ENCODE peak calls at places on chromosomes 4 and X, in five cellular contexts. One of them, this sample, is unnamed.

GRCh38 chr4:116358633-116359222 is 726.6 kb downstream of the TRAM1L1 start:
- DNase-seq in brain microvascular endothelial cell: peak
- DNase-seq in fibroblast of mammary gland: peak
- DNase-seq in colonic mucosa: peak
- DNase-seq in cardiac muscle cell: peak
- DNase-seq in this sample: peak

GRCh38 chr4:183101956-183102480 is 3.0 kb downstream of the WWC2 start:
- DNase-seq in cardiac muscle cell: no peak
- DNase-seq in colonic mucosa: no peak
- DNase-seq in fibroblast of mammary gland: peak
- DNase-seq in brain microvascular endothelial cell: no peak
- DNase-seq in this sample: no peak

GRCh38 chr4:5024673-5025072 is 5.4 kb upstream of the CYTL1 start:
- DNase-seq in colonic mucosa: peak
- DNase-seq in brain microvascular endothelial cell: no peak
- DNase-seq in fibroblast of mammary gland: peak
- DNase-seq in cardiac muscle cell: no peak
- DNase-seq in this sample: no peak

GRCh38 chrX:34917146-34917545 is 25.4 kb upstream of the FAM47B start:
- DNase-seq in colonic mucosa: no peak
- DNase-seq in fibroblast of mammary gland: peak
- DNase-seq in cardiac muscle cell: no peak
- DNase-seq in brain microvascular endothelial cell: no peak
- DNase-seq in this sample: no peak

GRCh38 chrX:2676794-2677675 is 14.1 kb upstream of the CD99 start:
- DNase-seq in colonic mucosa: no peak
- DNase-seq in brain microvascular endothelial cell: no peak
- DNase-seq in cardiac muscle cell: no peak
- DNase-seq in fibroblast of mammary gland: peak
- DNase-seq in this sample: no peak

GRCh38 chr4:189202182-189202868 is 738.3 kb upstream of the FRG1 start:
- DNase-seq in cardiac muscle cell: peak
- DNase-seq in colonic mucosa: peak
- DNase-seq in brain microvascular endothelial cell: peak
- DNase-seq in fibroblast of mammary gland: peak
- DNase-seq in this sample: peak

GRCh38 chrX:82666355-82666754 is 841.7 kb upstream of the POU3F4 start:
- DNase-seq in cardiac muscle cell: no peak
- DNase-seq in brain microvascular endothelial cell: no peak
- DNase-seq in fibroblast of mammary gland: peak
- DNase-seq in colonic mucosa: no peak
- DNase-seq in this sample: no peak

GRCh38 chr4:2077537-2078460 is 18.7 kb downstream of the NAT8L start:
- DNase-seq in cardiac muscle cell: no peak
- DNase-seq in fibroblast of mammary gland: no peak
- DNase-seq in brain microvascular endothelial cell: no peak
- DNase-seq in colonic mucosa: no peak
- DNase-seq in this sample: no peak

GRCh38 chr4:10080874-10081606 is 35.6 kb downstream of the WDR1 start:
- DNase-seq in cardiac muscle cell: no peak
- DNase-seq in brain microvascular endothelial cell: no peak
- DNase-seq in colonic mucosa: no peak
- DNase-seq in fibroblast of mammary gland: no peak
- DNase-seq in this sample: no peak

GRCh38 chr4:2898001-2898400 is 54.4 kb downstream of the ADD1 start:
- DNase-seq in colonic mucosa: no peak
- DNase-seq in fibroblast of mammary gland: no peak
- DNase-seq in cardiac muscle cell: no peak
- DNase-seq in brain microvascular endothelial cell: no peak
- DNase-seq in this sample: no peak

GRCh38 chr4:13481569-13481968 is 2.6 kb downstream of the RAB28 start:
- DNase-seq in colonic mucosa: no peak
- DNase-seq in cardiac muscle cell: no peak
- DNase-seq in fibroblast of mammary gland: peak
- DNase-seq in brain microvascular endothelial cell: no peak
- DNase-seq in this sample: no peak

GRCh38 chrX:54178100-54178940 is 4.7 kb downstream of the FAM120C start:
- DNase-seq in fibroblast of mammary gland: peak
- DNase-seq in brain microvascular endothelial cell: peak
- DNase-seq in colonic mucosa: no peak
- DNase-seq in cardiac muscle cell: no peak
- DNase-seq in this sample: no peak

GRCh38 chr4:101835121-101835904 is 44.8 kb downstream of the BANK1 start:
- DNase-seq in cardiac muscle cell: peak
- DNase-seq in fibroblast of mammary gland: peak
- DNase-seq in colonic mucosa: no peak
- DNase-seq in brain microvascular endothelial cell: peak
- DNase-seq in this sample: peak

GRCh38 chr4:185343726-185344581 is 51.8 kb downstream of the LRP2BP start:
- DNase-seq in brain microvascular endothelial cell: peak
- DNase-seq in fibroblast of mammary gland: peak
- DNase-seq in cardiac muscle cell: no peak
- DNase-seq in colonic mucosa: no peak
- DNase-seq in this sample: no peak

GRCh38 chrX:51837926-51838325 is 55.5 kb upstream of the MAGED1 start:
- DNase-seq in fibroblast of mammary gland: peak
- DNase-seq in colonic mucosa: peak
- DNase-seq in brain microvascular endothelial cell: peak
- DNase-seq in cardiac muscle cell: no peak
- DNase-seq in this sample: peak

GRCh38 chr4:26229974-26230373 is 90.8 kb upstream of the RBPJ start:
- DNase-seq in fibroblast of mammary gland: no peak
- DNase-seq in colonic mucosa: no peak
- DNase-seq in brain microvascular endothelial cell: no peak
- DNase-seq in cardiac muscle cell: no peak
- DNase-seq in this sample: no peak

GRCh38 chr4:121736735-121737351 is 28.1 kb downstream of the SMIM43 start:
- DNase-seq in colonic mucosa: peak
- DNase-seq in fibroblast of mammary gland: peak
- DNase-seq in cardiac muscle cell: peak
- DNase-seq in brain microvascular endothelial cell: peak
- DNase-seq in this sample: peak

GRCh38 chr4:34181311-34181808 is 2063.0 kb downstream of the ARAP2 start:
- DNase-seq in cardiac muscle cell: no peak
- DNase-seq in colonic mucosa: no peak
- DNase-seq in fibroblast of mammary gland: peak
- DNase-seq in brain microvascular endothelial cell: peak
- DNase-seq in this sample: no peak

GRCh38 chr4:19580090-19580489 is 671.6 kb upstream of the SLIT2 start:
- DNase-seq in colonic mucosa: no peak
- DNase-seq in brain microvascular endothelial cell: no peak
- DNase-seq in fibroblast of mammary gland: peak
- DNase-seq in cardiac muscle cell: no peak
- DNase-seq in this sample: no peak

GRCh38 chrX:153909024-153909979 is 4.8 kb downstream of the AVPR2 start:
- DNase-seq in brain microvascular endothelial cell: no peak
- DNase-seq in fibroblast of mammary gland: no peak
- DNase-seq in cardiac muscle cell: peak
- DNase-seq in colonic mucosa: no peak
- DNase-seq in this sample: no peak

GRCh38 chrX:120305531-120306145 is 5.6 kb downstream of the TMEM255A start:
- DNase-seq in brain microvascular endothelial cell: peak
- DNase-seq in colonic mucosa: no peak
- DNase-seq in cardiac muscle cell: no peak
- DNase-seq in fibroblast of mammary gland: peak
- DNase-seq in this sample: no peak

GRCh38 chrX:57103489-57103888 is 17.9 kb downstream of the SPIN2B start:
- DNase-seq in brain microvascular endothelial cell: no peak
- DNase-seq in colonic mucosa: no peak
- DNase-seq in cardiac muscle cell: no peak
- DNase-seq in fibroblast of mammary gland: no peak
- DNase-seq in this sample: no peak

GRCh38 chr4:157792716-157793115 is 380.1 kb downstream of the GASK1B start:
- DNase-seq in cardiac muscle cell: no peak
- DNase-seq in fibroblast of mammary gland: peak
- DNase-seq in colonic mucosa: no peak
- DNase-seq in brain microvascular endothelial cell: peak
- DNase-seq in this sample: no peak

GRCh38 chr4:53196872-53197759 is 168.7 kb downstream of the SCFD2 start:
- DNase-seq in brain microvascular endothelial cell: peak
- DNase-seq in fibroblast of mammary gland: peak
- DNase-seq in cardiac muscle cell: peak
- DNase-seq in colonic mucosa: no peak
- DNase-seq in this sample: no peak

GRCh38 chrX:27336466-27337091 is 126.6 kb downstream of the PPP4R3C start:
- DNase-seq in cardiac muscle cell: peak
- DNase-seq in brain microvascular endothelial cell: peak
- DNase-seq in fibroblast of mammary gland: peak
- DNase-seq in colonic mucosa: peak
- DNase-seq in this sample: peak

GRCh38 chr4:110059556-110060191 is 138.7 kb downstream of the ELOVL6 start:
- DNase-seq in cardiac muscle cell: no peak
- DNase-seq in colonic mucosa: peak
- DNase-seq in fibroblast of mammary gland: peak
- DNase-seq in brain microvascular endothelial cell: no peak
- DNase-seq in this sample: no peak

GRCh38 chr4:11495291-11495690 is 66.6 kb upstream of the HS3ST1 start:
- DNase-seq in fibroblast of mammary gland: peak
- DNase-seq in cardiac muscle cell: no peak
- DNase-seq in brain microvascular endothelial cell: no peak
- DNase-seq in colonic mucosa: no peak
- DNase-seq in this sample: no peak

GRCh38 chr4:148095346-148095923 is 346.8 kb downstream of the NR3C2 start:
- DNase-seq in colonic mucosa: no peak
- DNase-seq in brain microvascular endothelial cell: no peak
- DNase-seq in fibroblast of mammary gland: no peak
- DNase-seq in cardiac muscle cell: no peak
- DNase-seq in this sample: no peak

GRCh38 chrX:71664889-71665491 is 2.4 kb upstream of the LOC101059915 start:
- DNase-seq in colonic mucosa: no peak
- DNase-seq in fibroblast of mammary gland: no peak
- DNase-seq in cardiac muscle cell: no peak
- DNase-seq in brain microvascular endothelial cell: no peak
- DNase-seq in this sample: no peak

GRCh38 chrX:124328765-124329164 is 3.7 kb upstream of the TEX13D start:
- DNase-seq in colonic mucosa: no peak
- DNase-seq in cardiac muscle cell: no peak
- DNase-seq in brain microvascular endothelial cell: no peak
- DNase-seq in fibroblast of mammary gland: peak
- DNase-seq in this sample: no peak

GRCh38 chrX:29797156-29797555 is 418.2 kb upstream of the MAGEB2 start:
- DNase-seq in cardiac muscle cell: no peak
- DNase-seq in brain microvascular endothelial cell: no peak
- DNase-seq in fibroblast of mammary gland: no peak
- DNase-seq in colonic mucosa: no peak
- DNase-seq in this sample: no peak

GRCh38 chr4:15488658-15489470 is 19.2 kb downstream of the CC2D2A start:
- DNase-seq in colonic mucosa: no peak
- DNase-seq in fibroblast of mammary gland: peak
- DNase-seq in brain microvascular endothelial cell: no peak
- DNase-seq in cardiac muscle cell: no peak
- DNase-seq in this sample: no peak

GRCh38 chrX:41781500-41781899 is 57.5 kb downstream of the GPR82 start:
- DNase-seq in fibroblast of mammary gland: peak
- DNase-seq in cardiac muscle cell: peak
- DNase-seq in colonic mucosa: no peak
- DNase-seq in brain microvascular endothelial cell: peak
- DNase-seq in this sample: no peak

GRCh38 chrX:10296581-10296980 is 139.8 kb downstream of the CLCN4 start:
- DNase-seq in brain microvascular endothelial cell: peak
- DNase-seq in cardiac muscle cell: no peak
- DNase-seq in fibroblast of mammary gland: peak
- DNase-seq in colonic mucosa: no peak
- DNase-seq in this sample: no peak

GRCh38 chr4:18075823-18076433 is 54.4 kb upstream of the LCORL start:
- DNase-seq in brain microvascular endothelial cell: no peak
- DNase-seq in colonic mucosa: peak
- DNase-seq in cardiac muscle cell: no peak
- DNase-seq in fibroblast of mammary gland: peak
- DNase-seq in this sample: peak

GRCh38 chrX:13091111-13091765 is 46.8 kb upstream of the FAM9C start:
- DNase-seq in brain microvascular endothelial cell: no peak
- DNase-seq in colonic mucosa: no peak
- DNase-seq in fibroblast of mammary gland: no peak
- DNase-seq in cardiac muscle cell: no peak
- DNase-seq in this sample: no peak
- H3K4me3 ChIP-seq in brain microvascular endothelial cell: no peak
- H3K4me3 ChIP-seq in colonic mucosa: no peak
- H3K4me3 ChIP-seq in fibroblast of mammary gland: no peak
- H3K4me3 ChIP-seq in cardiac muscle cell: no peak
- H3K4me3 ChIP-seq in this sample: no peak

DNA sequence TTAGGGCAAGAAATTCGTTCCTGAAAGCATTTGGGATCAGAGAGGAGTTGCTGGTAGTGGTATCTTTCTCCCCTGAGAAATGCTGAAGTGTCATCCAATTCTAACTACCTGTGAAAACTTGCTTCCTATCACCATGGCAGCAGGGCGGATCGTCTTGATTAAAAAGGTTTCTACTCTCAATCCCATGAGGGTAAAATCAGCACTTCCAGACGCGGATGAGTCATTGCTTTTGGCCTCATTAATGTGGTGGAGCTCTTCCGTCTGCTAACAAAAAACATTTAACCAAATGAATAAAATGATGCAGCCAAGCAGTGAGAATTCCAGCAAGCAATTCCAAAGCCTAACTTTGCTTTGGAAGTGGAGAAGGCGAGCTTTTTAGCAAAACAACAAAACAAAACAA is 325.6 kb downstream of the CAMK2D start:
- DNase-seq in brain microvascular endothelial cell: peak
- DNase-seq in colonic mucosa: peak
- DNase-seq in cardiac muscle cell: no peak
- DNase-seq in fibroblast of mammary gland: peak
- DNase-seq in this sample: peak
- H3K4me3 ChIP-seq in brain microvascular endothelial cell: no peak
- H3K4me3 ChIP-seq in colonic mucosa: no peak
- H3K4me3 ChIP-seq in cardiac muscle cell: no peak
- H3K4me3 ChIP-seq in fibroblast of mammary gland: no peak
- H3K4me3 ChIP-seq in this sample: no peak

DNA sequence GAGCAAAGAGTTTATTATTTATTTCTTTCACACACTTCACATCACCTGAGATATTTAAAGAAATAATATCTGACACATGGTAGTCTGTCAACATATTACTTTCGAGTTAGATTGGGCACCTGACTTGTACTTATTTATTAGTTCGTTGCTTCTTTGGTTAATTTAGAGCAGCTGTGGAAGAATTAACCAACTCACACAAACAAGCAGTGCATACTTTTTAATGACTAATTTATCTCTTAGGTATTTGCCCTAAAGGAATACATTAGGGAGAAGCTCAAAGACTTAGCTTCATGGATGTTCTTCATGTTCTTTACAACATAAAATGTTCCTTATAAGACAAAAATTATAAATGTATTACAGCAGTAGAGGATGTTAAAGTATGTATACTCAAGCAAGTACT is 242.9 kb downstream of the ARHGAP24 start:
- DNase-seq in fibroblast of mammary gland: no peak
- DNase-seq in brain microvascular endothelial cell: no peak
- DNase-seq in colonic mucosa: no peak
- DNase-seq in cardiac muscle cell: no peak
- DNase-seq in this sample: no peak
- H3K4me3 ChIP-seq in fibroblast of mammary gland: no peak
- H3K4me3 ChIP-seq in brain microvascular endothelial cell: no peak
- H3K4me3 ChIP-seq in colonic mucosa: no peak
- H3K4me3 ChIP-seq in cardiac muscle cell: no peak
- H3K4me3 ChIP-seq in this sample: no peak

GRCh38 chr4:124501579-124501978 is 211.0 kb downstream of the ANKRD50 start:
- DNase-seq in colonic mucosa: no peak
- DNase-seq in cardiac muscle cell: no peak
- DNase-seq in fibroblast of mammary gland: no peak
- DNase-seq in brain microvascular endothelial cell: no peak
- DNase-seq in this sample: no peak

GRCh38 chr4:124505211-124505610 is 207.3 kb downstream of the ANKRD50 start:
- DNase-seq in cardiac muscle cell: no peak
- DNase-seq in brain microvascular endothelial cell: no peak
- DNase-seq in fibroblast of mammary gland: no peak
- DNase-seq in colonic mucosa: no peak
- DNase-seq in this sample: no peak

GRCh38 chr4:124499266-124499665 is 213.3 kb downstream of the ANKRD50 start:
- DNase-seq in fibroblast of mammary gland: peak
- DNase-seq in colonic mucosa: no peak
- DNase-seq in brain microvascular endothelial cell: no peak
- DNase-seq in cardiac muscle cell: peak
- DNase-seq in this sample: no peak
- H3K4me3 ChIP-seq in fibroblast of mammary gland: no peak
- H3K4me3 ChIP-seq in colonic mucosa: no peak
- H3K4me3 ChIP-seq in brain microvascular endothelial cell: no peak
- H3K4me3 ChIP-seq in cardiac muscle cell: no peak
- H3K4me3 ChIP-seq in this sample: no peak